ENCODE peak calls at places on chromosomes 5 and 9, in four cellular contexts. J is esophagus squamous epithelium, N is HL-60, Q is ELR. C is an unnamed sample.

GRCh38 chr5:60685700-60686099 is 14.3 kb downstream of the DEPDC1B start:
- DNase-seq in J (no peak), N (no peak), Q (no peak), C (no peak)

GRCh38 chr5:69238760-69239251 is 4.1 kb downstream of the CDK7 start:
- DNase-seq in J (no peak), N (no peak), Q (peak; percentile 98), C (peak; percentile 91)

GRCh38 chr5:151903243-151903653 is 21.4 kb downstream of the GLRA1 start:
- DNase-seq in J (no peak), N (no peak), Q (no peak), C (no peak)

GRCh38 chr9:22416692-22417060 is 29.9 kb upstream of the DMRTA1 start:
- DNase-seq in J (no peak), N (no peak), Q (peak; percentile 76), C (peak; percentile 25)

GRCh38 chr9:22829236-22829635 is 382.6 kb downstream of the DMRTA1 start:
- DNase-seq in J (no peak), N (no peak), Q (no peak), C (no peak)

GRCh38 chr5:155978805-155979204 is 348.2 kb upstream of the SGCD start:
- DNase-seq in J (no peak), N (no peak), Q (no peak), C (no peak)

GRCh38 chr5:132264546-132265335 is 7.2 kb downstream of the PDLIM4 start:
- DNase-seq in J (no peak), N (no peak), Q (no peak), C (no peak)

GRCh38 chr5:146447734-146448380 is 724 bp downstream of the TCERG1 start:
- DNase-seq in J (no peak), N (no peak), Q (peak; percentile 80), C (peak; percentile 65)

GRCh38 chr5:2901511-2901910 is 150.0 kb upstream of the IRX2 start:
- DNase-seq in J (no peak), N (no peak), Q (no peak), C (no peak)